ENCODE peak calls at places on chromosomes 5 and 9, in eight cellular contexts. Q is stomach, W is breast epithelium, L is A549, V is IMR-90, D is upper lobe of left lung, O is ovary, C is esophagus squamous epithelium. P is an unnamed sample.

GRCh38 chr5:168110384-168110783 is 181.1 kb upstream of the WWC1 start:
- DNase-seq in Q (no peak), W (no peak), L (no peak), V (no peak), D (no peak), O (no peak), C (no peak), P (no peak)

GRCh38 chr9:70195456-70195855 is 63.3 kb upstream of the SMC5 start:
- DNase-seq in Q (no peak), W (no peak), L (no peak), V (peak), D (no peak), O (no peak), C (no peak), P (no peak)

GRCh38 chr5:125659316-125660071 is 763.7 kb upstream of the GRAMD2B start:
- DNase-seq in Q (no peak), W (no peak), L (no peak), V (peak), D (no peak), O (no peak), C (no peak), P (no peak)

GRCh38 chr5:179241175-179241574 is 104.1 kb downstream of the ADAMTS2 start:
- DNase-seq in Q (no peak), W (no peak), L (no peak), V (no peak), D (peak), O (no peak), C (no peak), P (peak)

GRCh38 chr5:170287532-170287931 is 10.0 kb downstream of the LCP2 start:
- DNase-seq in Q (no peak), W (no peak), L (no peak), V (no peak), D (no peak), O (peak), C (no peak), P (no peak)

GRCh38 chr5:34929150-34929719 is at the start of gene DNAJC21:
- DNase-seq in Q (peak), W (peak), L (peak), V (peak), D (peak), O (peak), C (peak), P (peak)

GRCh38 chr5:175821790-175822211 is 49.6 kb upstream of the CPLX2 start:
- DNase-seq in Q (no peak), W (no peak), L (peak), V (no peak), D (no peak), O (no peak), C (no peak), P (no peak)

GRCh38 chr5:77239126-77239741 is 28.8 kb downstream of the PDE8B start:
- DNase-seq in Q (no peak), W (no peak), L (peak), V (no peak), D (no peak), O (no peak), C (no peak), P (no peak)

GRCh38 chr9:101369286-101369685 is 15.5 kb downstream of the BAAT start:
- DNase-seq in Q (no peak), W (no peak), L (peak), V (peak), D (no peak), O (no peak), C (no peak), P (no peak)

GRCh38 chr9:2319421-2319820 is 302.2 kb upstream of the VLDLR start:
- DNase-seq in Q (no peak), W (no peak), L (no peak), V (peak), D (no peak), O (no peak), C (no peak), P (no peak)

GRCh38 chr5:82312373-82312856 is 34.3 kb upstream of the RPS23 start:
- DNase-seq in Q (no peak), W (no peak), L (peak), V (peak), D (peak), O (peak), C (no peak), P (peak)

GRCh38 chr5:68012429-68012828 is 203.1 kb upstream of the PIK3R1 start:
- DNase-seq in Q (no peak), W (no peak), L (no peak), V (peak), D (no peak), O (no peak), C (no peak), P (no peak)

GRCh38 chr5:141343242-141343952 is at the start of gene PCDHGA3:
- DNase-seq in Q (no peak), W (no peak), L (peak), V (peak), D (no peak), O (no peak), C (no peak), P (no peak)

GRCh38 chr9:79581794-79582193 is 10.0 kb downstream of the TLE4 start:
- DNase-seq in Q (no peak), W (no peak), L (peak), V (peak), D (no peak), O (no peak), C (no peak), P (no peak)

GRCh38 chr5:74251106-74252032 is 389.2 kb downstream of the ENC1 start:
- DNase-seq in Q (no peak), W (peak), L (peak), V (peak), D (peak), O (peak), C (no peak), P (no peak)

GRCh38 chr5:174581483-174581882 is 142.9 kb upstream of the MSX2 start:
- DNase-seq in Q (peak), W (no peak), L (peak), V (no peak), D (no peak), O (no peak), C (no peak), P (no peak)

GRCh38 chr5:81315336-81315735 is 13.9 kb downstream of the ZCCHC9 start:
- DNase-seq in Q (no peak), W (no peak), L (no peak), V (peak), D (no peak), O (no peak), C (no peak), P (no peak)

GRCh38 chr5:6736524-6737042 is 23.4 kb downstream of the TENT4A start:
- DNase-seq in Q (no peak), W (no peak), L (no peak), V (no peak), D (no peak), O (no peak), C (no peak), P (no peak)

GRCh38 chr9:28583832-28584231 is 1010.6 kb upstream of the C9orf72 start:
- DNase-seq in Q (no peak), W (no peak), L (no peak), V (no peak), D (no peak), O (no peak), C (no peak), P (no peak)

GRCh38 chr5:139952464-139953070 is 90.5 kb downstream of the NRG2 start:
- DNase-seq in Q (no peak), W (no peak), L (no peak), V (no peak), D (no peak), O (no peak), C (no peak), P (no peak)

GRCh38 chr5:180990086-180990888 is 1.6 kb downstream of the BTNL3 start:
- DNase-seq in Q (no peak), W (no peak), L (no peak), V (no peak), D (no peak), O (no peak), C (no peak), P (no peak)

GRCh38 chr5:135894271-135894670 is 1.4 kb downstream of the IL9 start:
- DNase-seq in Q (no peak), W (no peak), L (no peak), V (no peak), D (no peak), O (no peak), C (no peak), P (no peak)

GRCh38 chr9:81823672-81824554 is 104.3 kb upstream of the SPATA31D4 start:
- DNase-seq in Q (no peak), W (no peak), L (no peak), V (no peak), D (no peak), O (no peak), C (no peak), P (no peak)

GRCh38 chr5:92927291-92927778 is 653.7 kb downstream of the NR2F1-AS1 start:
- DNase-seq in Q (no peak), W (no peak), L (no peak), V (no peak), D (no peak), O (no peak), C (no peak), P (no peak)

GRCh38 chr5:1194378-1194777 is 7.0 kb upstream of the SLC6A19 start:
- DNase-seq in Q (no peak), W (no peak), L (no peak), V (no peak), D (no peak), O (no peak), C (no peak), P (no peak)

GRCh38 chr9:114899461-114899860 is 30.9 kb downstream of the TNFSF8 start:
- DNase-seq in Q (no peak), W (no peak), L (no peak), V (peak), D (no peak), O (no peak), C (no peak), P (no peak)

GRCh38 chr9:131809941-131810344 is 70.1 kb upstream of the RAPGEF1 start:
- DNase-seq in Q (no peak), W (no peak), L (no peak), V (peak), D (no peak), O (no peak), C (no peak), P (no peak)

GRCh38 chr5:111472096-111472495 is 40.2 kb downstream of the STARD4 start:
- DNase-seq in Q (no peak), W (no peak), L (no peak), V (no peak), D (no peak), O (no peak), C (no peak), P (no peak)

GRCh38 chr5:179869101-179869500 is 10.5 kb upstream of the MRNIP start:
- DNase-seq in Q (no peak), W (no peak), L (no peak), V (no peak), D (no peak), O (no peak), C (no peak), P (no peak)

GRCh38 chr9:98333703-98334582 is 78.5 kb upstream of the TBC1D2 start:
- DNase-seq in Q (no peak), W (no peak), L (peak), V (peak), D (no peak), O (no peak), C (no peak), P (peak)

GRCh38 chr9:113738898-113739604 is 137.1 kb upstream of the ZNF618 start:
- DNase-seq in Q (no peak), W (no peak), L (peak), V (no peak), D (no peak), O (no peak), C (no peak), P (no peak)

GRCh38 chr5:51650824-51651223 is 267.6 kb downstream of the ISL1 start:
- DNase-seq in Q (no peak), W (no peak), L (no peak), V (no peak), D (no peak), O (no peak), C (no peak), P (no peak)
- H3K4me3 ChIP-seq in Q (no peak), W (no peak), L (no peak), V (no peak), D (no peak), O (no peak), C (no peak), P (no peak)

GRCh38 chr9:35757527-35758275 is 3.6 kb upstream of the MSMP start:
- DNase-seq in Q (no peak), W (peak), L (peak), V (no peak), D (peak), O (no peak), C (no peak), P (no peak)
- TF ChIP-seq POLR2A in Q (no peak), W (no peak), L (peak), V (no peak), D (no peak), O (no peak), C (no peak), P (no peak)

GRCh38 chr5:12668564-12668963 is 764.3 kb upstream of the CTNND2 start:
- DNase-seq in Q (no peak), W (no peak), L (no peak), V (no peak), D (no peak), O (no peak), C (no peak), P (no peak)
- H3K4me3 ChIP-seq in Q (no peak), W (no peak), L (no peak), V (no peak), D (no peak), O (no peak), C (no peak), P (no peak)

GRCh38 chr5:69372394-69372793 is 2.8 kb downstream of the RAD17 start:
- DNase-seq in Q (no peak), W (no peak), L (no peak), V (no peak), D (no peak), O (no peak), C (no peak), P (no peak)

GRCh38 chr5:69378376-69378775 is 8.8 kb downstream of the RAD17 start:
- DNase-seq in Q (no peak), W (no peak), L (no peak), V (no peak), D (no peak), O (no peak), C (no peak), P (no peak)

GRCh38 chr5:69369369-69370121 is at the start of the genes AK6, RAD17 and TAF9:
- DNase-seq in Q (peak), W (peak), L (peak), V (peak), D (peak), O (peak), C (peak), P (peak)

GRCh38 chr5:69374911-69375446 is 5.4 kb downstream of the RAD17 start:
- DNase-seq in Q (no peak), W (no peak), L (no peak), V (no peak), D (no peak), O (no peak), C (no peak), P (no peak)
- TF ChIP-seq POLR2A in Q (no peak), W (no peak), L (no peak), V (no peak), D (no peak), O (no peak), C (no peak), P (no peak)

GRCh38 chr9:94031380-94031779 is 52.9 kb upstream of the PTPDC1 start:
- DNase-seq in Q (no peak), W (no peak), L (no peak), V (no peak), D (no peak), O (no peak), C (no peak), P (no peak)

GRCh38 chr9:94033383-94033782 is 50.9 kb upstream of the PTPDC1 start:
- DNase-seq in Q (no peak), W (no peak), L (no peak), V (no peak), D (no peak), O (no peak), C (no peak), P (no peak)

GRCh38 chr9:94029932-94030317 is 54.3 kb upstream of the PTPDC1 start:
- DNase-seq in Q (no peak), W (no peak), L (no peak), V (no peak), D (no peak), O (no peak), C (no peak), P (no peak)

GRCh38 chr9:94030318-94031179 is 53.7 kb upstream of the PTPDC1 start:
- DNase-seq in Q (peak), W (peak), L (peak), V (peak), D (peak), O (peak), C (no peak), P (peak)

GRCh38 chr9:94031946-94032345 is 52.3 kb upstream of the PTPDC1 start:
- DNase-seq in Q (no peak), W (no peak), L (no peak), V (no peak), D (no peak), O (no peak), C (no peak), P (no peak)
- H3K4me3 ChIP-seq in Q (peak), W (no peak), L (peak), V (no peak), D (peak), O (no peak), C (no peak), P (no peak)

P was measured in lower leg skin.